ENCODE peak calls at places on chromosomes 13 and 19, in four cellular contexts. Y is retinal pigment epithelial cell, F is GM23338, E is B cell. P is an unnamed sample.

GRCh38 chr13:56166864-56167263 is 973.9 kb upstream of the PRR20A start:
- DNase-seq in E (no peak), F (peak; percentile 80), Y (no peak), P (peak; percentile 51)

GRCh38 chr13:101416181-101417042 is at the start of gene NALCN:
- DNase-seq in E (no peak), F (peak; percentile 59), Y (no peak), P (peak; percentile 18)

GRCh38 chr19:38879400-38879751 is 1.3 kb upstream of the RINL start:
- DNase-seq in Y (no peak), F (no peak), E (no peak), P (no peak)

GRCh38 chr13:103772576-103772975 is 706.4 kb upstream of the SLC10A2 start:
- DNase-seq in E (no peak), Y (no peak), F (peak; percentile 61), P (peak; percentile 44)

GRCh38 chr19:4570916-4571304 is 11.4 kb upstream of the SEMA6B start:
- DNase-seq in F (no peak), E (no peak), Y (no peak), P (no peak)

GRCh38 chr19:3366761-3367571 is 583 bp downstream of the NFIC start:
- DNase-seq in F (no peak), E (no peak), Y (no peak), P (peak; percentile 37)

GRCh38 chr19:39550197-39550596 is 10.2 kb upstream of the EID2 start:
- DNase-seq in E (no peak), Y (no peak), F (no peak), P (no peak)

GRCh38 chr19:16527971-16528521 is 14.2 kb downstream of the CHERP start:
- DNase-seq in F (peak; percentile 53), Y (no peak), E (no peak), P (peak; percentile 55)

GRCh38 chr19:41591951-41592562 is 16.1 kb downstream of the CEACAM21 start:
- DNase-seq in F (peak; percentile 28), Y (no peak), E (no peak), P (no peak)

GRCh38 chr19:45881909-45882528 is 3.9 kb downstream of the IRF2BP1 start:
- DNase-seq in Y (no peak), F (peak; percentile 76), E (no peak), P (peak; percentile 84)

GRCh38 chr19:1082165-1082927 is 12.8 kb downstream of the POLR2E start:
- DNase-seq in E (peak; percentile 59), F (peak; percentile 98), Y (no peak), P (peak; percentile 96)

GRCh38 chr13:30898721-30899188 is 7.3 kb upstream of the MEDAG start:
- DNase-seq in Y (peak; percentile 97), F (no peak), E (no peak), P (peak; percentile 33)

GRCh38 chr13:46303743-46304385 is 83.2 kb downstream of the RUBCNL start:
- DNase-seq in Y (no peak), E (no peak), F (no peak), P (no peak)

GRCh38 chr19:49492573-49493411 is 3.4 kb upstream of the RPS11 start:
- DNase-seq in E (no peak), Y (no peak), F (peak; percentile 40), P (no peak)

GRCh38 chr13:113941571-113942191 is 32.2 kb downstream of the C13orf46 start:
- DNase-seq in F (no peak), E (no peak), Y (no peak), P (peak; percentile 12)

GRCh38 chr19:40594657-40595077 is 6.5 kb upstream of the LTBP4 start:
- DNase-seq in E (no peak), F (no peak), Y (no peak), P (no peak)

GRCh38 chr13:25945596-25945995 is 106.2 kb downstream of the SHISA2 start:
- DNase-seq in Y (no peak), E (no peak), F (no peak), P (no peak)

GRCh38 chr19:56356944-56357343 is 36.4 kb downstream of the ZNF582 start:
- DNase-seq in F (no peak), Y (no peak), E (no peak), P (no peak)

GRCh38 chr13:100344544-100344943 is 244.0 kb downstream of the GGACT start:
- DNase-seq in Y (no peak), F (no peak), E (no peak), P (no peak)

GRCh38 chr13:109715902-109716301 is 70.5 kb downstream of the IRS2 start:
- DNase-seq in E (no peak), Y (peak; percentile 88), F (no peak), P (peak; percentile 69)

GRCh38 chr13:73698859-73699258 is 435.3 kb downstream of the KLF12 start:
- DNase-seq in Y (no peak), F (no peak), E (no peak), P (no peak)

GRCh38 chr13:43026262-43026661 is 2.9 kb downstream of the DNAJC15 start:
- DNase-seq in E (peak; percentile 40), F (no peak), Y (no peak), P (no peak)

GRCh38 chr13:110964229-110965037 is 49.6 kb upstream of the ANKRD10 start:
- DNase-seq in Y (no peak), F (no peak), E (no peak), P (no peak)

GRCh38 chr13:110044521-110045200 is 258.3 kb upstream of the IRS2 start:
- DNase-seq in Y (peak; percentile 61), E (no peak), F (peak; percentile 44), P (peak; percentile 45)

GRCh38 chr19:45653634-45654033 is 14.4 kb upstream of the GIPR start:
- DNase-seq in E (no peak), Y (no peak), F (no peak), P (no peak)

GRCh38 chr13:71786815-71787214 is 80.2 kb downstream of the DACH1 start:
- DNase-seq in E (no peak), Y (no peak), F (peak; percentile 28), P (peak; percentile 3)

GRCh38 chr19:39297931-39298634 is 1.9 kb downstream of the IFNL1 start:
- DNase-seq in F (no peak), Y (no peak), E (no peak), P (no peak)

GRCh38 chr19:32227561-32228165 is 117.7 kb upstream of the ZNF507 start:
- DNase-seq in F (peak; percentile 72), Y (no peak), E (no peak), P (peak; percentile 27)

GRCh38 chr13:44768775-44769578 is 192.8 kb upstream of the TSC22D1 start:
- DNase-seq in E (no peak), Y (no peak), F (no peak), P (no peak)

GRCh38 chr19:1725100-1726064 is 27.9 kb upstream of the ONECUT3 start:
- DNase-seq in Y (no peak), E (no peak), F (peak; percentile 89), P (peak; percentile 83)

GRCh38 chr19:34224996-34225658 is 29.2 kb upstream of the GARRE1 start:
- DNase-seq in Y (no peak), F (peak; percentile 70), E (no peak), P (no peak)